ENCODE peak calls at places on chromosomes 7 and 10, in five cellular contexts. A is nucleus accumbens, H is right cardiac atrium, C is naive B cell, N is GM13977. T is an unnamed sample.

GRCh38 chr10:78502208-78502943 is 468.7 kb downstream of the RPS24 start:
- DNase-seq in A (no peak), H (no peak), C (no peak), N (no peak), T (no peak)

GRCh38 chr10:131574707-131575430 is 263.3 kb upstream of the TCERG1L start:
- DNase-seq in A (no peak), H (no peak), C (no peak), N (no peak), T (no peak)

GRCh38 chr7:148397985-148398384 is 192.6 kb upstream of the C7orf33 start:
- DNase-seq in A (no peak), H (no peak), C (no peak), N (no peak), T (no peak)

GRCh38 chr7:148572067-148572522 is 18.5 kb upstream of the C7orf33 start:
- DNase-seq in A (no peak), H (no peak), C (no peak), N (no peak), T (no peak)

GRCh38 chr10:73131295-73131694 is 21.0 kb downstream of the NUDT13 start:
- DNase-seq in A (no peak), H (no peak), C (no peak), N (no peak), T (no peak)

GRCh38 chr7:106065560-106066500 is 46.3 kb downstream of the SYPL1 start:
- DNase-seq in A (no peak), H (no peak), C (no peak), N (no peak), T (no peak)

GRCh38 chr10:43188702-43189101 is 50.5 kb downstream of the CSGALNACT2 start:
- DNase-seq in A (no peak), H (no peak), C (no peak), N (no peak), T (no peak)

GRCh38 chr7:5005066-5005465 is 40.6 kb upstream of the RBAK start:
- DNase-seq in A (no peak), H (no peak), C (no peak), N (no peak), T (no peak)

GRCh38 chr10:19412531-19412930 is 363.9 kb downstream of the MALRD1 start:
- DNase-seq in A (no peak), H (no peak), C (no peak), N (no peak), T (no peak)

GRCh38 chr7:141654551-141654950 is 47.4 kb downstream of the DENND11 start:
- DNase-seq in A (peak; percentile 81), H (peak; percentile 65), C (peak; percentile 53), N (peak; percentile 68), T (peak; percentile 50)

GRCh38 chr10:111158601-111159000 is 81.8 kb downstream of the ADRA2A start:
- DNase-seq in A (no peak), H (no peak), C (no peak), N (no peak), T (no peak)

GRCh38 chr10:19098803-19099202 is 50.2 kb downstream of the MALRD1 start:
- DNase-seq in A (no peak), H (no peak), C (no peak), N (no peak), T (no peak)

GRCh38 chr10:113126506-113127192 is 176.6 kb downstream of the TCF7L2 start:
- DNase-seq in A (peak; percentile 51), H (peak; percentile 91), C (peak; percentile 9), N (peak; percentile 38), T (peak; percentile 81)

GRCh38 chr7:47347986-47348385 is 233.9 kb downstream of the TNS3 start:
- DNase-seq in A (no peak), H (no peak), C (no peak), N (no peak), T (no peak)

GRCh38 chr10:82192665-82193064 is 317.7 kb downstream of the NRG3 start:
- DNase-seq in A (no peak), H (no peak), C (no peak), N (no peak), T (no peak)

GRCh38 chr7:106217089-106217542 is 67.7 kb downstream of the NAMPT start:
- DNase-seq in A (no peak), H (peak; percentile 93), C (no peak), N (no peak), T (no peak)

GRCh38 chr10:97018251-97019212 is 167.2 kb downstream of the SLIT1 start:
- DNase-seq in A (no peak), H (peak; percentile 38), C (no peak), N (no peak), T (no peak)

GRCh38 chr10:87706731-87707130 is 47.1 kb downstream of the PAPSS2 start:
- DNase-seq in A (no peak), H (no peak), C (no peak), N (no peak), T (no peak)

GRCh38 chr7:128361463-128362441 is at the start of gene PRRT4:
- DNase-seq in A (peak; percentile 37), H (peak; percentile 82), C (peak; percentile 17), N (peak; percentile 77), T (peak; percentile 76)

GRCh38 chr7:151632750-151633515 is 113.2 kb upstream of the RHEB start:
- DNase-seq in A (no peak), H (peak; percentile 83), C (peak; percentile 83), N (peak; percentile 73), T (no peak)

GRCh38 chr7:117654780-117655179 is 175.0 kb downstream of the CFTR start:
- DNase-seq in A (no peak), H (no peak), C (no peak), N (no peak), T (no peak)

GRCh38 chr7:43112941-43113621 is 634 bp downstream of the HECW1 start:
- DNase-seq in A (no peak), H (peak; percentile 63), C (no peak), N (peak; percentile 57), T (peak; percentile 36)

GRCh38 chr7:151085691-151086620 is at the start of gene AGAP3:
- DNase-seq in A (peak; percentile 92), H (peak; percentile 96), C (no peak), N (peak; percentile 95), T (peak; percentile 98)

GRCh38 chr7:134553976-134554375 is 5.1 kb downstream of the AKR1B15 start:
- DNase-seq in A (no peak), H (no peak), C (no peak), N (peak; percentile 11), T (no peak)

GRCh38 chr10:73876157-73876556 is 1.8 kb upstream of the CAMK2G start:
- DNase-seq in A (no peak), H (no peak), C (no peak), N (no peak), T (no peak)

GRCh38 chr10:98833550-98833949 is 386.8 kb upstream of the HPS1 start:
- DNase-seq in A (no peak), H (no peak), C (no peak), N (no peak), T (no peak)

GRCh38 chr7:30971840-30972563 is 8.2 kb downstream of the GHRHR start:
- DNase-seq in A (no peak), H (no peak), C (no peak), N (no peak), T (no peak)

GRCh38 chr10:132397671-132398565 is 918 bp downstream of the PWWP2B start:
- DNase-seq in A (no peak), H (peak; percentile 78), C (peak; percentile 78), N (no peak), T (no peak)

GRCh38 chr10:112394475-112394875 is 20.6 kb downstream of the ACSL5 start:
- DNase-seq in A (no peak), H (no peak), C (no peak), N (no peak), T (no peak)

GRCh38 chr10:6399241-6399701 is 180.8 kb downstream of the PRKCQ start:
- DNase-seq in A (no peak), H (no peak), C (no peak), N (no peak), T (no peak)

GRCh38 chr7:151665363-151665762 is 145.7 kb upstream of the RHEB start:
- DNase-seq in A (no peak), H (peak; percentile 94), C (no peak), N (no peak), T (no peak)

GRCh38 chr10:50260791-50261281 is 9.5 kb upstream of the ASAH2 start:
- DNase-seq in A (no peak), H (no peak), C (peak; percentile 57), N (peak; percentile 74), T (no peak)

GRCh38 chr10:69421611-69422308 is 5.0 kb upstream of the TACR2 start:
- DNase-seq in A (no peak), H (peak; percentile 91), C (no peak), N (no peak), T (no peak)

GRCh38 chr10:127227663-127228062 is 31.3 kb upstream of the INSYN2A start:
- DNase-seq in A (no peak), H (no peak), C (no peak), N (no peak), T (no peak)

GRCh38 chr10:60604356-60604755 is 173.9 kb upstream of the CDK1 start:
- DNase-seq in A (peak; percentile 13), H (no peak), C (no peak), N (no peak), T (no peak)

GRCh38 chr7:32077806-32078205 is 7.6 kb upstream of the PDE1C start:
- DNase-seq in A (no peak), H (no peak), C (no peak), N (no peak), T (no peak)

GRCh38 chr7:47488969-47489342 is 93.0 kb downstream of the TNS3 start:
- DNase-seq in A (no peak), H (no peak), C (no peak), N (no peak), T (no peak)

GRCh38 chr10:7537126-7537525 is 126.3 kb upstream of the SFMBT2 start:
- DNase-seq in A (no peak), H (no peak), C (no peak), N (no peak), T (no peak)

T was measured in frontal cortex.